ENCODE peak calls at places on chromosomes 3 and 15, in seven cellular contexts. One of them, this sample, is unnamed.

GRCh38 chr3:190225186-190225692 is 97.0 kb downstream of the CLDN1 start:
- DNase-seq in lung: no peak
- DNase-seq in iris pigment epithelial cell: peak; percentile 37
- DNase-seq in HepG2: peak; percentile 29
- DNase-seq in NCI-H69: peak; percentile 25
- DNase-seq in Daoy: no peak
- DNase-seq in right cardiac atrium: no peak
- DNase-seq in this sample: peak; percentile 54

GRCh38 chr3:56725175-56725574 is 42.1 kb upstream of the TASOR start:
- DNase-seq in iris pigment epithelial cell: no peak
- DNase-seq in NCI-H69: no peak
- DNase-seq in Daoy: peak; percentile 5
- DNase-seq in right cardiac atrium: no peak
- DNase-seq in lung: no peak
- DNase-seq in HepG2: no peak
- DNase-seq in this sample: no peak

GRCh38 chr3:37779289-37780152 is 82.2 kb upstream of the CTDSPL start:
- DNase-seq in Daoy: peak; percentile 55
- DNase-seq in NCI-H69: peak; percentile 66
- DNase-seq in right cardiac atrium: no peak
- DNase-seq in HepG2: peak; percentile 66
- DNase-seq in lung: peak; percentile 2
- DNase-seq in iris pigment epithelial cell: peak; percentile 87
- DNase-seq in this sample: peak; percentile 87

GRCh38 chr3:127406309-127407025 is 118.6 kb upstream of the PRR20G start:
- DNase-seq in lung: no peak
- DNase-seq in right cardiac atrium: no peak
- DNase-seq in Daoy: peak; percentile 78
- DNase-seq in HepG2: peak; percentile 36
- DNase-seq in NCI-H69: no peak
- DNase-seq in iris pigment epithelial cell: peak; percentile 26
- DNase-seq in this sample: peak; percentile 55

GRCh38 chr15:100878601-100879000 is 1.0 kb upstream of the ALDH1A3 start:
- DNase-seq in NCI-H69: no peak
- DNase-seq in lung: no peak
- DNase-seq in Daoy: no peak
- DNase-seq in HepG2: no peak
- DNase-seq in iris pigment epithelial cell: no peak
- DNase-seq in right cardiac atrium: no peak
- DNase-seq in this sample: no peak

GRCh38 chr3:169085827-169086226 is 577.7 kb downstream of the MECOM start:
- DNase-seq in right cardiac atrium: no peak
- DNase-seq in NCI-H69: no peak
- DNase-seq in lung: no peak
- DNase-seq in Daoy: peak; percentile 65
- DNase-seq in HepG2: no peak
- DNase-seq in iris pigment epithelial cell: peak; percentile 99
- DNase-seq in this sample: peak; percentile 12

GRCh38 chr3:27554706-27555105 is 70.5 kb upstream of the SLC4A7 start:
- DNase-seq in iris pigment epithelial cell: no peak
- DNase-seq in HepG2: no peak
- DNase-seq in Daoy: no peak
- DNase-seq in NCI-H69: no peak
- DNase-seq in lung: no peak
- DNase-seq in right cardiac atrium: no peak
- DNase-seq in this sample: no peak

GRCh38 chr15:92244703-92245102 is 149.0 kb upstream of the ST8SIA2 start:
- DNase-seq in right cardiac atrium: no peak
- DNase-seq in iris pigment epithelial cell: no peak
- DNase-seq in lung: no peak
- DNase-seq in NCI-H69: no peak
- DNase-seq in Daoy: no peak
- DNase-seq in HepG2: no peak
- DNase-seq in this sample: no peak

GRCh38 chr15:99106417-99107220 is 1.7 kb downstream of the SYNM start:
- DNase-seq in right cardiac atrium: peak; percentile 49
- DNase-seq in NCI-H69: no peak
- DNase-seq in HepG2: no peak
- DNase-seq in lung: no peak
- DNase-seq in iris pigment epithelial cell: peak; percentile 56
- DNase-seq in Daoy: no peak
- DNase-seq in this sample: no peak

GRCh38 chr3:124663690-124664089 is 66.6 kb upstream of the UMPS start:
- DNase-seq in NCI-H69: no peak
- DNase-seq in right cardiac atrium: no peak
- DNase-seq in Daoy: no peak
- DNase-seq in lung: no peak
- DNase-seq in iris pigment epithelial cell: peak; percentile 34
- DNase-seq in HepG2: no peak
- DNase-seq in this sample: no peak

GRCh38 chr3:194104041-194104751 is 31.8 kb upstream of the HES1 start:
- DNase-seq in iris pigment epithelial cell: no peak
- DNase-seq in right cardiac atrium: no peak
- DNase-seq in lung: no peak
- DNase-seq in NCI-H69: peak; percentile 78
- DNase-seq in HepG2: no peak
- DNase-seq in Daoy: no peak
- DNase-seq in this sample: no peak

GRCh38 chr15:25477816-25478215 is 39.0 kb upstream of the UBE3A start:
- DNase-seq in HepG2: no peak
- DNase-seq in iris pigment epithelial cell: no peak
- DNase-seq in lung: no peak
- DNase-seq in right cardiac atrium: no peak
- DNase-seq in Daoy: no peak
- DNase-seq in NCI-H69: no peak
- DNase-seq in this sample: no peak

GRCh38 chr3:125186261-125186770 is 26.2 kb downstream of the SLC12A8 start:
- DNase-seq in lung: no peak
- DNase-seq in Daoy: no peak
- DNase-seq in HepG2: no peak
- DNase-seq in iris pigment epithelial cell: peak; percentile 52
- DNase-seq in right cardiac atrium: no peak
- DNase-seq in NCI-H69: no peak
- DNase-seq in this sample: peak; percentile 32

GRCh38 chr15:27238209-27238608 is 267.2 kb downstream of the GABRG3 start:
- DNase-seq in iris pigment epithelial cell: no peak
- DNase-seq in HepG2: no peak
- DNase-seq in Daoy: no peak
- DNase-seq in NCI-H69: no peak
- DNase-seq in right cardiac atrium: no peak
- DNase-seq in lung: no peak
- DNase-seq in this sample: no peak

GRCh38 chr3:191435981-191436380 is 25.0 kb upstream of the PYDC2 start:
- DNase-seq in NCI-H69: no peak
- DNase-seq in iris pigment epithelial cell: no peak
- DNase-seq in lung: no peak
- DNase-seq in HepG2: no peak
- DNase-seq in right cardiac atrium: no peak
- DNase-seq in Daoy: no peak
- DNase-seq in this sample: no peak

GRCh38 chr15:35305906-35306305 is 220.8 kb upstream of the NANOGP8 start:
- DNase-seq in Daoy: peak; percentile 33
- DNase-seq in NCI-H69: peak; percentile 80
- DNase-seq in lung: no peak
- DNase-seq in iris pigment epithelial cell: peak; percentile 92
- DNase-seq in HepG2: no peak
- DNase-seq in right cardiac atrium: no peak
- DNase-seq in this sample: peak; percentile 44

This sample was measured in hepatocyte.